ENCODE peak calls at places on chromosomes 12 and 14, in five cellular contexts. One of them, this sample, is unnamed.

GRCh38 chr12:106769078-106769477 is 5.4 kb upstream of the RIC8B start:
- DNase-seq in HFF-Myc: no peak
- DNase-seq in body of pancreas: peak
- DNase-seq in heart right ventricle: no peak
- DNase-seq in Calu3: peak
- DNase-seq in this sample: no peak

GRCh38 chr12:52667509-52667908 is 12.7 kb downstream of the KRT1 start:
- DNase-seq in HFF-Myc: no peak
- DNase-seq in Calu3: no peak
- DNase-seq in heart right ventricle: no peak
- DNase-seq in body of pancreas: no peak
- DNase-seq in this sample: no peak

GRCh38 chr14:94517248-94517640 is 8.0 kb upstream of the SERPINA12 start:
- DNase-seq in HFF-Myc: no peak
- DNase-seq in Calu3: no peak
- DNase-seq in heart right ventricle: no peak
- DNase-seq in body of pancreas: no peak
- DNase-seq in this sample: no peak

GRCh38 chr12:121001060-121001459 is 15.2 kb downstream of the C12orf43 start:
- DNase-seq in HFF-Myc: no peak
- DNase-seq in heart right ventricle: no peak
- DNase-seq in Calu3: no peak
- DNase-seq in body of pancreas: no peak
- DNase-seq in this sample: no peak

GRCh38 chr12:52368494-52368893 is 1.2 kb upstream of the KRT85 start:
- DNase-seq in heart right ventricle: no peak
- DNase-seq in body of pancreas: no peak
- DNase-seq in HFF-Myc: no peak
- DNase-seq in Calu3: no peak
- DNase-seq in this sample: no peak

GRCh38 chr12:9750276-9751203 is 10.2 kb downstream of the CD69 start:
- DNase-seq in Calu3: peak
- DNase-seq in body of pancreas: no peak
- DNase-seq in heart right ventricle: no peak
- DNase-seq in HFF-Myc: peak
- DNase-seq in this sample: peak

GRCh38 chr14:20614038-20614840 is 23.1 kb upstream of the RNASE12 start:
- DNase-seq in heart right ventricle: no peak
- DNase-seq in Calu3: peak
- DNase-seq in body of pancreas: no peak
- DNase-seq in HFF-Myc: no peak
- DNase-seq in this sample: peak

GRCh38 chr12:42332301-42332894 is 6.4 kb downstream of the PPHLN1 start:
- DNase-seq in Calu3: peak
- DNase-seq in body of pancreas: peak
- DNase-seq in HFF-Myc: no peak
- DNase-seq in heart right ventricle: no peak
- DNase-seq in this sample: peak

GRCh38 chr14:62468946-62469345 is 576.3 kb downstream of the KCNH5 start:
- DNase-seq in body of pancreas: no peak
- DNase-seq in HFF-Myc: no peak
- DNase-seq in Calu3: no peak
- DNase-seq in heart right ventricle: no peak
- DNase-seq in this sample: no peak

DNA sequence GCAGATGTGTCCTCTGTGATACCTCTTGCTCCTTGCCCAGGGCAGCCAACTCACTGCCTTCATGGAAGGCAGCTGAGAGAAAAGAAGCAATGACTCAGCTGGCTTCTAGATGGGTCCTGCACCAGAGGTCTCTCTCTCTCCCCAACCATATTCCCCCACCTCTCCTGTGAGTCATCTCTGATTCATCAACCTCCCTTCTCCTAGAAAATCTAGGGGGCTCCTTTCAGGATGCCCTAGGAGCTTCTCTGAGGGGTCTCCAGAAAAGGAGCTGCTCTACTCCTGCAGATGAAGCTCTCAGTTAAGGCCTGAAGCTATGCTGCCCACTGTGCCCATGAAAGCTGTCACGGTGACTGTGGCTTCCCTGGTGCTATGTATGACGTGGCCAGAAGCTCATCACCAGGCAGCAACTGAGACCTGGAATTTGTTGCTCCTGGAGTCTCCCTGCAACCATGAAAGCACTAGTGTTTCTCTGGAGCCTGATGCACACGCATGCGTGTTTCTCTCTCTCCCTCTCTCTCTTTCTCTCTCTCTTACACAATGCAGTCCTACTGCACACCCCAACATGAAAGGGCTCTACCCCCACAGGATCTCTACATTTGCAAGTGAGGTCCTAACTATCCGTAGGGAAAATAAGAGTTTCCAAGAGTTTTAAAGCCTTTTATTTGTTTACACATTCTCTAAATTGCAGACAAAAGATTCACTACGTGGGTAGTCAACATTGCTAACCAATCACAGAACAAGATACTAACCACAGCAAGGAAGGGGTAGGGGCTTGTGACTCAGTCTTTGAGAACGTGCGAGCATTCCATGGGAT is 285.3 kb downstream of the DPF3 start:
- DNase-seq in Calu3: no peak
- DNase-seq in body of pancreas: no peak
- DNase-seq in heart right ventricle: no peak
- DNase-seq in HFF-Myc: peak
- DNase-seq in this sample: no peak
- TF ChIP-seq CTCF in Calu3: no peak
- TF ChIP-seq CTCF in body of pancreas: no peak
- TF ChIP-seq CTCF in heart right ventricle: no peak
- TF ChIP-seq CTCF in HFF-Myc: no peak
- TF ChIP-seq CTCF in this sample: no peak

DNA sequence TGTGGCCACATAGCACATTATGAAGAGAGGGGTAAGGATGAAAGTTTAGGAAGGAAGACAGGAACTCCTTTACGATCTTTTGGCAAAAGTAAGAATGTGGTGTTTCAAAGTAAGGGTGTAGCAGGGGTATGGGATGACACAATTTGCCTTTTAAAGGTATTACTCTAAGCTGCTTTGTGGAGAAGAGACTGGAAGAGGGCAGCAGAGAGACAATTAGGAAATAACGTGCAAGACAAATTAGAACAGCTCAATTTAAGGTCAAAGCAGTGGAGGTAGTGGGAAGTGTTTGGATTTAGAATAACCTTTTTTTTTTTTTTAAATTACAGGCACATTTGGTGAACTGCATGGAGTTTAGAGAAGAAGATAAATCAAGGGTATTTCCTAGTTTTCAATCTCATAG is 342.6 kb downstream of the NOVA1 start:
- DNase-seq in HFF-Myc: no peak
- DNase-seq in Calu3: no peak
- DNase-seq in heart right ventricle: no peak
- DNase-seq in body of pancreas: no peak
- DNase-seq in this sample: no peak
- TF ChIP-seq CTCF in HFF-Myc: no peak
- TF ChIP-seq CTCF in Calu3: no peak
- TF ChIP-seq CTCF in heart right ventricle: peak
- TF ChIP-seq CTCF in body of pancreas: peak
- TF ChIP-seq CTCF in this sample: no peak

DNA sequence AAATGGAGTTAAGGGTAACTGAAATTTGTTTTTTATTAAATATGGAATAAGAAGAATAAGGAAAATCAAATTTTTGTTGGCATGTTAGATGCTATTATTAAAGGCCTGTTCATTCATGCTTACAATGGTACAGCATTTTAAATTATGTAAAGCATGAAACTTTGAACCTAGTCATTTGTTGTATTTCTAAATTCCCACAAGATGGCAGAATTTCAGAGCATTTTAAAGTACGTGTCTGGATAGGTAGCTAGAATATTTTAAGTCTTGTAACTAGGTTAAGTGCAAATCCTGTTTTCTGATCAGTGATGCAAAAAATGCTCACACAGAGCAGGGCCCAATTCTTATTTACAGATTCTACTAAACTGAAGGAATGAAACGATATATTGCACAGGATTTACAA is 585.6 kb upstream of the MIS18BP1 start:
- DNase-seq in HFF-Myc: no peak
- DNase-seq in heart right ventricle: no peak
- DNase-seq in body of pancreas: no peak
- DNase-seq in Calu3: no peak
- DNase-seq in this sample: no peak
- TF ChIP-seq CTCF in HFF-Myc: no peak
- TF ChIP-seq CTCF in heart right ventricle: no peak
- TF ChIP-seq CTCF in body of pancreas: no peak
- TF ChIP-seq CTCF in Calu3: no peak
- TF ChIP-seq CTCF in this sample: no peak

GRCh38 chr12:27965966-27966365 is 6.6 kb downstream of the PTHLH start:
- DNase-seq in Calu3: no peak
- DNase-seq in body of pancreas: no peak
- DNase-seq in HFF-Myc: no peak
- DNase-seq in heart right ventricle: no peak
- DNase-seq in this sample: no peak

GRCh38 chr12:27967551-27968054 is 4.9 kb downstream of the PTHLH start:
- DNase-seq in Calu3: no peak
- DNase-seq in body of pancreas: no peak
- DNase-seq in heart right ventricle: no peak
- DNase-seq in HFF-Myc: no peak
- DNase-seq in this sample: no peak

GRCh38 chr12:27969011-27969900 is 3.3 kb downstream of the PTHLH start:
- DNase-seq in body of pancreas: peak
- DNase-seq in HFF-Myc: no peak
- DNase-seq in heart right ventricle: peak
- DNase-seq in Calu3: peak
- DNase-seq in this sample: peak

GRCh38 chr12:27965411-27965810 is 7.1 kb downstream of the PTHLH start:
- DNase-seq in Calu3: no peak
- DNase-seq in HFF-Myc: no peak
- DNase-seq in body of pancreas: no peak
- DNase-seq in heart right ventricle: no peak
- DNase-seq in this sample: no peak

GRCh38 chr12:27966870-27967269 is 5.7 kb downstream of the PTHLH start:
- DNase-seq in heart right ventricle: no peak
- DNase-seq in body of pancreas: no peak
- DNase-seq in HFF-Myc: peak
- DNase-seq in Calu3: peak
- DNase-seq in this sample: no peak
- TF ChIP-seq CTCF in heart right ventricle: no peak
- TF ChIP-seq CTCF in body of pancreas: no peak
- TF ChIP-seq CTCF in HFF-Myc: no peak
- TF ChIP-seq CTCF in Calu3: no peak
- TF ChIP-seq CTCF in this sample: no peak

GRCh38 chr12:124273630-124274029 is 21.3 kb upstream of the RFLNA start:
- DNase-seq in body of pancreas: no peak
- DNase-seq in HFF-Myc: peak
- DNase-seq in heart right ventricle: no peak
- DNase-seq in Calu3: peak
- DNase-seq in this sample: peak
- TF ChIP-seq CTCF in body of pancreas: no peak
- TF ChIP-seq CTCF in HFF-Myc: peak
- TF ChIP-seq CTCF in heart right ventricle: no peak
- TF ChIP-seq CTCF in Calu3: no peak
- TF ChIP-seq CTCF in this sample: peak

GRCh38 chr12:110906088-110906487 is 14.3 kb downstream of the MYL2 start:
- DNase-seq in heart right ventricle: no peak
- DNase-seq in Calu3: no peak
- DNase-seq in body of pancreas: no peak
- DNase-seq in HFF-Myc: no peak
- DNase-seq in this sample: no peak
- TF ChIP-seq CTCF in heart right ventricle: no peak
- TF ChIP-seq CTCF in Calu3: no peak
- TF ChIP-seq CTCF in body of pancreas: no peak
- TF ChIP-seq CTCF in HFF-Myc: no peak
- TF ChIP-seq CTCF in this sample: no peak

DNA sequence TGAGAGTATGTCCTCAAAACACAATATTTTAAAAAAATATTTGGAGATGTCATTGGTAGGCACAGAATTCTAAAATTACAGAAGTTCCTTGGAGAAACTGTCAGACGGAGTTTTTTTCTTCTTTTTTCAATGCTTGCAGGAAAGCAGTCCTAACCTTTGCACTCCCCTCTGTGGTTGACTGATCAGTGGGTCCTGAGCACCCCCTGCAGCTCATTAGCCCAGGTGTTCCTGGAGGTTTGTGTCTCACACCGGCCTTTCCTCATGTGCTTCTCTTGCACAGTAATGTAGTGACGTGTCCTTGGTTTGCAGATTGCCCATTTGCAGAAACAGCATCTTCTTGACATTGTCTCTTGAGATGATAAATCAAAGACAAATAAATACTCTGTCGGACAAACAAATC is 513.0 kb downstream of the TMEM121 start:
- DNase-seq in HFF-Myc: no peak
- DNase-seq in body of pancreas: peak
- DNase-seq in Calu3: peak
- DNase-seq in heart right ventricle: no peak
- DNase-seq in this sample: no peak
- TF ChIP-seq CTCF in HFF-Myc: no peak
- TF ChIP-seq CTCF in body of pancreas: no peak
- TF ChIP-seq CTCF in Calu3: no peak
- TF ChIP-seq CTCF in heart right ventricle: no peak
- TF ChIP-seq CTCF in this sample: no peak

DNA sequence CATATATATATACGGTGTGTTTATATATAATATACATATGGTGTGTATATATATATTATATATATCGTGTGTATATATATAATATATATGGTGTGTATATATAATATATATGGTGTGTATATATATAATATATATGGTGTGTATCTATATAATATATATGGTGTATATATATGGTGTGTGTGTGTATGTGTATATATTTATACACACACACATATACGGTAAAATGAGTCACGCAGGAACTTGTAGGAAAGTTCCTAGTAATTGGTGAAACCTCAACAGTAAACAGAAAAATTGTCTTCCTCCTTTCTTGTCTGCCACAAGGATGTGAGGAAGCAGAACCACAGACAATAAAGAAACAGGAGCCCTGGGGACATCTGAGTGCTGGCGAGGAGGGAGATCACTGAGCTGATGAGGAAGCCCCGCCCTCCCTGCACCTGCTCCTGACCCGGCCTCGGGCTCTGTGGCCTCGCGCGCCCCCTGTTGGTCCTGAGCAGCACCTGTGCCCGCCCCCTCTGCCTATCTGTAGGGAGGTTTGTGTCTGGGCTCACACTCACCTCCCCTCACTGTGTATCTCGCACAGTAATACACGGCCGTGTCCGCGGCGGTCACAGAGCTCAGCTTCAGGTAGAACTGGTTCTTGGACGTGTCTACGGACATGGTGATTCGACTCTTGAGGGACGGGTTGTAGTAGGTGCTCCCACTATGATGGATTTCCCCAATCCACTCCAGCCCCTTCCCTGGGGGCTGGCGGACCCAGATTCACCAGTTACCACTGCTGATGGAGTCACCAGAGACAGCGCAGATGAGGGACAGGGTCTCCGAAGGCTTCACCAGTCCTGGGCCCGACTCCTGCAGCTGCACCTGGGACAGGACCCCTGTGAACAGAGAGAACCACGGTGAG is 1079.4 kb downstream of the TMEM121 start:
- DNase-seq in HFF-Myc: no peak
- DNase-seq in Calu3: peak
- DNase-seq in body of pancreas: peak
- DNase-seq in heart right ventricle: peak
- DNase-seq in this sample: no peak
- TF ChIP-seq CTCF in HFF-Myc: peak
- TF ChIP-seq CTCF in Calu3: peak
- TF ChIP-seq CTCF in body of pancreas: no peak
- TF ChIP-seq CTCF in heart right ventricle: no peak
- TF ChIP-seq CTCF in this sample: no peak

DNA sequence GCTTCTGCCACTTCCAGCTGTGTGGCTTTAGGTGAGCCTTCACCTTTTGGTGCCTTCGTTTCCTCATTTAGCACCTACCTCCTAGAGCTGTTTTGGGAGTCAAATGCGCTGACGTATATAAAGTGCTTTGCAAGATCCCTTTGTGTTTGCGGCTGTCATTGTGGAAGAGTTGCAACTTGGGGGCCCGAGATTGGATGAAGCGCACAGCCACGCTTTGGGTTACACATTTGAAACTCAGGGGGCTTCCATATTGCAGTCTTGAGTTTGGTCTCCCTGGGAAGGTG is 631 bp upstream of the ARL6IP4 start:
- DNase-seq in body of pancreas: no peak
- DNase-seq in Calu3: no peak
- DNase-seq in HFF-Myc: no peak
- DNase-seq in heart right ventricle: no peak
- DNase-seq in this sample: no peak
- TF ChIP-seq CTCF in body of pancreas: no peak
- TF ChIP-seq CTCF in Calu3: no peak
- TF ChIP-seq CTCF in HFF-Myc: no peak
- TF ChIP-seq CTCF in heart right ventricle: no peak
- TF ChIP-seq CTCF in this sample: no peak